ENCODE peak calls at places on chromosomes 1 and 21, in seven cellular contexts. O is activated gamma-delta T cell treated with anti-CD3 and anti-CD28 coated beads, Interleukin-2, amount 50 U/mL, for 16 hours; A is stimulated activated CD4-positive, alpha-beta T cell treated with anti-CD3 and anti-CD28 coated beads, TNF-alpha, amount 100 ng/mL, for 1 hour; F is activated CD4-positive, alpha-beta T cell treated with anti-CD3 and anti-CD28 coated beads, Interleukin-2, amount 50 U/mL, for 1 hour; E is caudate nucleus; Z is A172; L is iPS-NIHi11. W is an unnamed sample.

GRCh38 chr1:33182452-33182851 is 609 bp upstream of the TRIM62 start:
- DNase-seq in F (no peak), A (no peak), L (no peak), Z (no peak), O (no peak), E (no peak), W (no peak)

GRCh38 chr21:26117324-26117971 is 53.1 kb downstream of the APP start:
- DNase-seq in A (no peak), F (no peak), Z (no peak), L (no peak), E (no peak), O (no peak), W (no peak)

GRCh38 chr1:206631085-206631509 is 4.2 kb upstream of the DYRK3 start:
- DNase-seq in O (no peak), L (peak), F (peak), Z (peak), E (no peak), A (no peak), W (no peak)

GRCh38 chr1:40140211-40140709 is 20.9 kb upstream of the RLF start:
- DNase-seq in O (no peak), L (no peak), A (no peak), E (no peak), F (no peak), Z (no peak), W (no peak)

GRCh38 chr1:2800664-2801045 is 838 bp downstream of the TTC34 start:
- DNase-seq in L (no peak), O (no peak), E (no peak), F (no peak), Z (no peak), A (no peak), W (no peak)

GRCh38 chr1:221829327-221830011 is 87.6 kb upstream of the DUSP10 start:
- DNase-seq in A (no peak), L (no peak), Z (peak), E (no peak), O (peak), F (peak), W (peak)

GRCh38 chr1:1041092-1041503 is 21.2 kb downstream of the AGRN start:
- DNase-seq in E (no peak), F (no peak), Z (no peak), L (peak), O (no peak), A (no peak), W (no peak)

GRCh38 chr1:114610546-114611245 is 29.3 kb upstream of the BCAS2 start:
- DNase-seq in L (no peak), A (no peak), E (no peak), F (no peak), O (no peak), Z (peak), W (no peak)

GRCh38 chr1:200895801-200896570 is 1.3 kb downstream of the INAVA start:
- DNase-seq in F (no peak), Z (no peak), A (no peak), O (no peak), E (no peak), L (no peak), W (no peak)

GRCh38 chr1:9111957-9112356 is 16.9 kb downstream of the GPR157 start:
- DNase-seq in Z (no peak), L (no peak), O (no peak), F (no peak), E (no peak), A (no peak), W (no peak)

GRCh38 chr1:54356680-54357147 is 49.5 kb downstream of the SSBP3 start:
- DNase-seq in E (no peak), L (no peak), A (peak), Z (no peak), F (peak), O (peak), W (no peak)

GRCh38 chr1:43285269-43285986 is at the start of gene C1orf210:
- DNase-seq in E (no peak), O (no peak), Z (no peak), F (no peak), L (peak), A (no peak), W (no peak)

GRCh38 chr1:84412316-84412942 is 14.1 kb downstream of the DNASE2B start:
- DNase-seq in F (no peak), L (no peak), Z (peak), O (no peak), A (no peak), E (no peak), W (no peak)